ENCODE peak calls at places on chromosomes 6 and 20, in five cellular contexts. Z, L, D, I and E are unnamed samples.

GRCh38 chr6:107026965-107027364 is 1.0 kb upstream of the MTRES1 start:
- DNase-seq in Z (no peak), L (no peak), D (no peak), I (no peak), E (no peak)

GRCh38 chr20:50111120-50111828 is 1.7 kb downstream of the UBE2V1 start:
- DNase-seq in Z (no peak), L (no peak), D (peak), I (peak), E (no peak)

GRCh38 chr20:54995553-54995952 is 520.2 kb downstream of the DOK5 start:
- DNase-seq in Z (no peak), L (no peak), D (no peak), I (no peak), E (no peak)

GRCh38 chr6:8057793-8058192 is 6.4 kb downstream of the BLOC1S5 start:
- DNase-seq in Z (no peak), L (no peak), D (peak), I (no peak), E (no peak)

GRCh38 chr6:169967687-169968086 is 216.3 kb downstream of the ERMARD start:
- DNase-seq in Z (no peak), L (no peak), D (no peak), I (peak), E (no peak)

GRCh38 chr6:134774244-134774643 is 175.7 kb downstream of the ALDH8A1 start:
- DNase-seq in Z (no peak), L (no peak), D (peak), I (peak), E (no peak)

GRCh38 chr6:134240664-134241431 is 77.1 kb downstream of the SGK1 start:
- DNase-seq in Z (no peak), L (no peak), D (no peak), I (peak), E (no peak)

GRCh38 chr6:6474170-6474920 is 114.2 kb upstream of the LY86 start:
- DNase-seq in Z (no peak), L (no peak), D (no peak), I (no peak), E (no peak)

GRCh38 chr20:57894522-57894921 is 184.7 kb upstream of the PMEPA1 start:
- DNase-seq in Z (no peak), L (no peak), D (no peak), I (no peak), E (no peak)

GRCh38 chr6:78589426-78589825 is 277.9 kb upstream of the IRAK1BP1 start:
- DNase-seq in Z (no peak), L (no peak), D (no peak), I (no peak), E (no peak)

GRCh38 chr6:170135821-170136471 is 154.9 kb downstream of the DLL1 start:
- DNase-seq in Z (no peak), L (peak), D (no peak), I (no peak), E (no peak)

GRCh38 chr6:117976030-117976651 is 69.1 kb downstream of the SLC35F1 start:
- DNase-seq in Z (no peak), L (no peak), D (peak), I (peak), E (peak)

GRCh38 chr6:96015321-96015790 is 418 bp upstream of the FUT9 start:
- DNase-seq in Z (peak), L (no peak), D (no peak), I (no peak), E (no peak)

GRCh38 chr20:38894091-38894847 is 31.9 kb upstream of the FAM83D start:
- DNase-seq in Z (no peak), L (no peak), D (no peak), I (no peak), E (no peak)

GRCh38 chr6:32607263-32607987 is 17.8 kb upstream of the HLA-DRB1 start:
- DNase-seq in Z (no peak), L (no peak), D (no peak), I (no peak), E (no peak)

GRCh38 chr6:11271228-11271627 is 38.8 kb upstream of the NEDD9 start:
- DNase-seq in Z (no peak), L (no peak), D (no peak), I (no peak), E (no peak)

GRCh38 chr20:46651091-46651962 is at the start of gene SLC13A3:
- DNase-seq in Z (peak), L (peak), D (no peak), I (peak), E (peak)

GRCh38 chr6:11229267-11230043 is 3.0 kb downstream of the NEDD9 start:
- DNase-seq in Z (peak), L (peak), D (no peak), I (peak), E (peak)

GRCh38 chr6:45378324-45378926 is 691 bp upstream of the SUPT3H start:
- DNase-seq in Z (no peak), L (no peak), D (no peak), I (no peak), E (no peak)

GRCh38 chr6:163944897-163945296 is 530.4 kb downstream of the QKI start:
- DNase-seq in Z (no peak), L (no peak), D (no peak), I (no peak), E (no peak)

GRCh38 chr20:48805286-48805685 is 22.5 kb downstream of the PREX1 start:
- DNase-seq in Z (no peak), L (no peak), D (no peak), I (no peak), E (no peak)

GRCh38 chr20:34461779-34462087 is 54.5 kb upstream of the DYNLRB1 start:
- DNase-seq in Z (no peak), L (no peak), D (no peak), I (no peak), E (no peak)

GRCh38 chr6:129317931-129318820 is 391.8 kb downstream of the ARHGAP18 start:
- DNase-seq in Z (no peak), L (peak), D (peak), I (peak), E (peak)

GRCh38 chr6:3202999-3203696 is 24.3 kb downstream of the TUBB2B start:
- DNase-seq in Z (no peak), L (no peak), D (peak), I (peak), E (no peak)

GRCh38 chr20:1388706-1389483 is 4.0 kb downstream of the FKBP1A start:
- DNase-seq in Z (no peak), L (no peak), D (no peak), I (no peak), E (no peak)

GRCh38 chr20:39188264-39188765 is 226.2 kb downstream of the DHX35 start:
- DNase-seq in Z (no peak), L (no peak), D (no peak), I (no peak), E (no peak)

GRCh38 chr6:9516207-9516606 is 898.7 kb downstream of the TFAP2A start:
- DNase-seq in Z (peak), L (peak), D (peak), I (peak), E (peak)

GRCh38 chr20:35013421-35014411 is 58.0 kb downstream of the MYH7B start:
- DNase-seq in Z (no peak), L (peak), D (no peak), I (no peak), E (no peak)

GRCh38 chr6:90219168-90219985 is 77.3 kb downstream of the BACH2 start:
- DNase-seq in Z (no peak), L (no peak), D (peak), I (peak), E (peak)

GRCh38 chr20:37270586-37271420 is 9.2 kb upstream of the GHRH start:
- DNase-seq in Z (no peak), L (no peak), D (peak), I (peak), E (no peak)

GRCh38 chr20:52536841-52537400 is 345.3 kb upstream of the ZFP64 start:
- DNase-seq in Z (no peak), L (no peak), D (peak), I (no peak), E (no peak)

GRCh38 chr6:43829470-43829869 is 59.5 kb downstream of the VEGFA start:
- DNase-seq in Z (no peak), L (no peak), D (no peak), I (no peak), E (no peak)

GRCh38 chr6:56798163-56798562 is 155.5 kb upstream of the DST start:
- DNase-seq in Z (no peak), L (no peak), D (peak), I (no peak), E (no peak)

GRCh38 chr20:9015984-9016324 is 52.9 kb upstream of the PLCB4 start:
- DNase-seq in Z (no peak), L (no peak), D (peak), I (peak), E (no peak)

DNA sequence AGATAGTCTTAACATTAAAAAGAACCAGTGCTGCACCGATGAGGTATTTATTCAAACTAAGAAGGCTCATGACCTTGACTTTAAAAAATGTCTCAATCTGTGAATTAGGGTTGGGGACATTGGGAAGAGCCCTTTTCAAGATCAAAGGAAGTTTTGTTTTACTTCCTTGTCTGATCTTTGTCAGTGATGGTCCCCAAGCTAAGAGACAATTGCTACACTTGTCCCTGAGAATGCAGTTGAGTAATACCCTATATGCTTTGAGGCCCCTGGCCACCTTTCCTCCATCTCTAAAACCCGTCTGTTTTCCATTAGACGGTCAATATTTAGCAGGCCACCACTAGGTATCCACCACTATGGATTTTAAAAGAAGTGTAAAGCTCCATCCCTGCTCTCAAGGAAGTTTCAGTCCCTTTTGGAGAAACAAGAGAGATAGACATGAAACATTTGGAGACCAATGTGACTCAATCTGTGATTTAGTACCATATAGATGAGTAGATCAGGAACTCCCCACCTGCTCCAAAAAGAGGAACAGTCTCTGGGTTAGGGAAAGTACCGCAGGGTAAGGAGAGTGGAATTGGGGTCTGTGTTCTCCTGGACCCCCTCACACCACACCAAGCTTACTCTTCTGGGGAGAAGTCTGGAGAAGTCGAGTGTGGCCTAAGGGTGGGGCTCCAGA is 99.1 kb upstream of the ISM1 start:
- DNase-seq in Z (no peak), L (no peak), D (no peak), I (no peak), E (no peak)
- H2BK12ac ChIP-seq in Z (no peak), L (no peak), D (no peak), I (no peak), E (no peak)

DNA sequence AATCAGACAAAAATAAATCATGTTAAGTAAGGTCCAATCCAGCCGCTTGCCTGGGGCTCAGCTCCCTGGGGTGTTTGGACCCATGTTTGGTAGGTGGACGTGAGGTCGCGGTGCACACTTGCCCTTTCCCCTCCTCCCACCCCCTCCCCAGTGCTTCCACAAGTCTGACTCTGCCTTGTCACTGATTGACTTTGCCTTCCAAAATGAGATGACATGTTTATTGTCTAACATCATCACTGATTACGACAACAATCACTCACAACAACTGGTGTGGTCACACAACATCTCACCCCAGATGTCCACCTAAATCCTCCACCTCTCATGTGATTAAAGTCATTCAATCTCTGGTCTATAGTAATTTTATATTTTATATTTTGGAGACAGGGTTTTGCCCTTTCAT is 56.2 kb downstream of the RIN2 start:
- DNase-seq in Z (no peak), L (no peak), D (no peak), I (no peak), E (no peak)
- H3K23ac ChIP-seq in Z (no peak), L (no peak), D (no peak), I (no peak), E (no peak)

GRCh38 chr6:1040393-1040792 is 271.5 kb upstream of the FOXQ1 start:
- DNase-seq in Z (no peak), L (no peak), D (no peak), I (no peak), E (no peak)
- H2BK12ac ChIP-seq in Z (no peak), L (no peak), D (no peak), I (no peak), E (no peak)

GRCh38 chr6:31559606-31559957 is 12.2 kb downstream of the NFKBIL1 start:
- DNase-seq in Z (no peak), L (no peak), D (no peak), I (no peak), E (no peak)

GRCh38 chr6:31557443-31558317 is 10.3 kb downstream of the NFKBIL1 start:
- DNase-seq in Z (no peak), L (no peak), D (no peak), I (no peak), E (no peak)

GRCh38 chr6:31559958-31560696 is 12.0 kb upstream of the LTA start:
- DNase-seq in Z (no peak), L (no peak), D (peak), I (peak), E (no peak)

GRCh38 chr6:31558318-31558625 is 10.9 kb downstream of the NFKBIL1 start:
- DNase-seq in Z (no peak), L (no peak), D (no peak), I (no peak), E (no peak)

DNA sequence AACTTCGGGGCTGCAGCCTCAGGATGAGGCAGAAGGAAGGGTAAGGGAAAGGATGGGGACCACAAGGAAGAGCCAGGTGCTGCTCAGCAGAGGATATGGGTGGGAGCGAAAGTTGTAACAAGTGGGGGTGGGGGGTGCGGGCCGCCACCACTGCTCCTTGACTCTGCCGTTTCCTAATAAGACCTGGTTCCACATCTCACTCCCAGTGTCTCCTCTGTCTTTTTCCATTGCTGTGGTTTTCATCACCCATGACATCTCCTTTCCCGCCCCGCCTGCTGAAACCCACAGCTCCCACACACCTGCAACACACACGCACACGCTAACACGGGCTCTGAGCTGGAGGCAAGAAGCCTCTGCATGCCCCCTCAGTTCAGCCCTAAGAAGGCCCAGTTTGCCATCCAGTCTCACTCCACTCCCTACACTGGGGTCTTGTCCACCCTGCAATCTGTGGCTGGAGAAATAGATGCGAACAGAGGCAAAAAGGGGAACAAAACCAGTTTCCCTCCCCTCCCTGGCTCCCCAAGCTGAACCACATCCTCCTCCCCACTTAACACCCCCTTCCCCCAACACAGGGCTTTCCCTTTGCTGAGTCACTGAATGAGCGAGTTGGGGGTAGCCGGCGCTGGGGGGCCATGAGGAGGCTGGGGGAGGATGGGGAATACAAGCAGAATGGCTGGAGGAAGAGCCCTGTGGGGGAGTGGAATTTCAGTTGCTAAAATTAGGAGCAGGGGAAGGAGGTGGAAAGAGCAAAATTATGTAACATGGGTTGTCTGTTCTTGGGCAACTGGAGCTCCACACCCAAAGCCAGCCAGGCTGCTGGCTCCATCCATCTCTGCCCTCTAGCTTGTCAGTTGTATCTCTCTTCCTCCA is 11.5 kb downstream of the NFKBIL1 start:
- DNase-seq in Z (no peak), L (no peak), D (peak), I (peak), E (no peak)
- H3K23ac ChIP-seq in Z (no peak), L (no peak), D (no peak), I (no peak), E (peak)

GRCh38 chr6:13079096-13079758 is 249.1 kb downstream of the TBC1D7 start:
- DNase-seq in Z (no peak), L (no peak), D (no peak), I (peak), E (no peak)

GRCh38 chr6:13074746-13075490 is 253.4 kb downstream of the TBC1D7 start:
- DNase-seq in Z (no peak), L (no peak), D (no peak), I (no peak), E (no peak)

GRCh38 chr6:13075491-13075845 is 252.9 kb downstream of the TBC1D7 start:
- DNase-seq in Z (no peak), L (no peak), D (no peak), I (no peak), E (no peak)

GRCh38 chr6:13077117-13077516 is 251.2 kb downstream of the TBC1D7 start:
- DNase-seq in Z (no peak), L (no peak), D (no peak), I (no peak), E (no peak)

GRCh38 chr6:13076575-13076974 is 251.8 kb downstream of the TBC1D7 start:
- DNase-seq in Z (no peak), L (no peak), D (no peak), I (no peak), E (no peak)
- H2BK12ac ChIP-seq in Z (no peak), L (no peak), D (no peak), I (no peak), E (no peak)

DNA sequence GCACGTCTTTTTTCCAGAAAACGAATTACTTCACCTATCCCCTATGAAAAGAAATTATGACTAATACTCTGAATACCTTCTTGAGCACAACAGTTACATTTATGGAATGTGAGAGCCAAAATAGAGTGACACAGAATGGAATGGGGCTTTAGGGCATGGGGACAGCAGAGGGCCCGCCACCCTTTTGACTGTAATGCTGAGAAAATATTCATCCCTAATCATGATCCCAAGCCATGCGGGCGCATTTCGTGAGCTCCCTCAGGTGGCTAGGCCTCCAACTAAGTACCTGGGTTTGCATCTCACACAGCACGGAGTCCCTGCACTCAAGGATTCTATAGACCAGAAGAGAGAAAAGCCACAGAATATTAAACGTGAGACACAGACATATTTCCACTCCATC is 212.6 kb downstream of the SOD2 start:
- DNase-seq in Z (no peak), L (no peak), D (no peak), I (peak), E (no peak)
- H3K23ac ChIP-seq in Z (no peak), L (no peak), D (no peak), I (no peak), E (no peak)

GRCh38 chr6:97021194-97021593 is 96.7 kb downstream of the KLHL32 start:
- DNase-seq in Z (no peak), L (no peak), D (no peak), I (no peak), E (no peak)
- H2BK12ac ChIP-seq in Z (no peak), L (no peak), D (no peak), I (no peak), E (no peak)

GRCh38 chr20:36170542-36171215 is 16.1 kb downstream of the EPB41L1 start:
- DNase-seq in Z (no peak), L (no peak), D (no peak), I (peak), E (no peak)
- H3K23ac ChIP-seq in Z (no peak), L (no peak), D (no peak), I (no peak), E (no peak)